ENCODE peak calls at places on chromosomes 2 and 18, in four cellular contexts. V, K, N and J are unnamed samples.

GRCh38 chr2:3207091-3207491 is 170.5 kb downstream of the EIPR1 start:
- DNase-seq in K (no peak), N (peak), V (no peak), J (no peak)

GRCh38 chr2:130371723-130372054 is 15.8 kb downstream of the PTPN18 start:
- DNase-seq in V (peak), K (no peak), N (peak), J (no peak)

GRCh38 chr2:43010428-43011141 is 215.8 kb downstream of the ZFP36L2 start:
- DNase-seq in V (peak), N (no peak), K (no peak), J (no peak)

GRCh38 chr2:147232225-147232669 is 612.6 kb upstream of the ACVR2A start:
- DNase-seq in K (no peak), V (no peak), N (no peak), J (no peak)

GRCh38 chr2:142825861-142826260 is 51.6 kb upstream of the KYNU start:
- DNase-seq in N (no peak), K (no peak), V (peak), J (no peak)

GRCh38 chr18:63109789-63110188 is 209.8 kb downstream of the BCL2 start:
- DNase-seq in K (no peak), V (no peak), N (no peak), J (no peak)

GRCh38 chr2:191479680-191480023 is 198.3 kb upstream of the NABP1 start:
- DNase-seq in N (no peak), K (no peak), V (no peak), J (no peak)

GRCh38 chr2:48369971-48370370 is 160.0 kb upstream of the STON1 start:
- DNase-seq in K (no peak), V (no peak), N (no peak), J (no peak)

GRCh38 chr18:6764382-6764781 is 34.9 kb downstream of the ARHGAP28 start:
- DNase-seq in V (no peak), N (no peak), K (no peak), J (no peak)

GRCh38 chr2:64807417-64807816 is 153.7 kb upstream of the SERTAD2 start:
- DNase-seq in V (peak), N (no peak), K (no peak), J (no peak)

GRCh38 chr2:172087780-172088244 is 2.5 kb downstream of the DLX1 start:
- DNase-seq in V (no peak), N (no peak), K (peak), J (no peak)

GRCh38 chr18:808086-808485 is 4.0 kb downstream of the YES1 start:
- DNase-seq in N (no peak), K (no peak), V (peak), J (no peak)

GRCh38 chr2:25257032-25257455 is 84.7 kb downstream of the DNMT3A start:
- DNase-seq in N (no peak), V (peak), K (no peak), J (no peak)

GRCh38 chr2:110173523-110173922 is 31.3 kb downstream of the NPHP1 start:
- DNase-seq in K (no peak), V (peak), N (no peak), J (no peak)

GRCh38 chr2:88735853-88736252 is 44.4 kb downstream of the RPIA start:
- DNase-seq in N (no peak), K (no peak), V (no peak), J (no peak)

GRCh38 chr2:190961918-190962487 is 52.0 kb downstream of the STAT1 start:
- DNase-seq in K (no peak), N (no peak), V (no peak), J (no peak)

GRCh38 chr2:40592223-40592622 is 140.3 kb upstream of the SLC8A1 start:
- DNase-seq in V (no peak), K (no peak), N (no peak), J (no peak)

GRCh38 chr2:72149556-72150156 is 2.0 kb upstream of the CYP26B1 start:
- DNase-seq in V (no peak), N (peak), K (no peak), J (no peak)

GRCh38 chr2:17709897-17710296 is 43.7 kb downstream of the SMC6 start:
- DNase-seq in K (no peak), N (no peak), V (no peak), J (no peak)

GRCh38 chr2:1990724-1991123 is 246.4 kb upstream of the PXDN start:
- DNase-seq in K (no peak), V (peak), N (no peak), J (no peak)

GRCh38 chr2:215299337-215299859 is 12.5 kb upstream of the ATIC start:
- DNase-seq in V (no peak), N (peak), K (no peak), J (no peak)

DNA sequence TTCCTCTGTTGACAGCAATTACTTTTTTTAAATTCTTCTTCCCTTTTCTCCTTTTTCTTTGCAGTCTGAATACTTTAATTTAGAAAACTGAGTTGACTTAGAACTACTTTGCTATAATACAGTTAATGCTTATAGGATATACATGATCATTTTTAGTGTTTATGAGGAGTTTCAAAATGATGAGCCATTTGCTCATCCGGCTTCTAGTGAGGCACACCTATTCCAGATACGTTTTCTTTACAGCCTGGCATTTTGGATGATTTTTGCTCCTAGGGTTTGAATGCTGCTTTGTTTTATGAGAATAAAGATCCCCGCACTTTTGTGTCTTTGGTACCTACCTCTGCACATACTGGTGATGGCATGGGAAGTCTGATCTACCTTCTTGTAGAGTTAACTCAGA is 52.8 kb downstream of the EIF5B start:
- DNase-seq in V (no peak), K (no peak), N (no peak), J (no peak)
- TF ChIP-seq CTCF in V (no peak), K (no peak), N (no peak), J (no peak)

GRCh38 chr2:222281495-222281894 is 17.3 kb downstream of the PAX3 start:
- DNase-seq in N (no peak), K (no peak), V (peak), J (no peak)

GRCh38 chr2:222280795-222281194 is 18.0 kb downstream of the PAX3 start:
- DNase-seq in N (no peak), V (no peak), K (no peak), J (no peak)

GRCh38 chr2:222287862-222288479 is 10.8 kb downstream of the PAX3 start:
- DNase-seq in K (no peak), V (no peak), N (no peak), J (no peak)

GRCh38 chr2:222284466-222284865 is 14.3 kb downstream of the PAX3 start:
- DNase-seq in V (no peak), K (no peak), N (no peak), J (no peak)

DNA sequence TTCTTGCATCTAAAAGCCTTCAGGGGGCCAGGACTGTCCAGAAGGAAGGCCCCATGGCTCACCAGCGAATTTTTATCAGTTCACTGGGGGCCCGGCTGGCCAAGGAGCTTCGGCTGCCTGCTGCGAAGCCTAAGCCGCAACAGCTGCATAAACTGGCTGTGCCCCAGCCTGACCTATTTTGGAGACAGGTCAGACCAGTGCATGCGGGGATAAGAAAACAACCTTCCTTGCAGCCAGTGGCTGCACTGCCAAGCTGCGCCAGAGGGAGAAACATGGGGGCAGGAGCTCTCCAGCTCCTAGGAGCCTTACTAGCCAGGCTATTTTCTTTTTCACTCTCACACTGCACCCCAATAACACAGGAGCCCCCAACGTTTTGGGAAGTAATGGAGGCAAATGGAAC is 15.2 kb downstream of the PAX3 start:
- DNase-seq in N (no peak), K (no peak), V (peak), J (no peak)
- TF ChIP-seq CTCF in N (no peak), K (no peak), V (no peak), J (no peak)

GRCh38 chr18:49238433-49239042 is 221.9 kb downstream of the DYM start:
- DNase-seq in V (peak), K (no peak), N (no peak), J (no peak)
- TF ChIP-seq CTCF in V (peak), K (peak), N (peak), J (peak)

GRCh38 chr2:102264952-102265351 is 46.4 kb upstream of the IL1RL1 start:
- DNase-seq in N (no peak), K (no peak), V (no peak), J (no peak)

GRCh38 chr2:102258386-102259074 is 52.8 kb upstream of the IL1RL1 start:
- DNase-seq in K (no peak), N (no peak), V (peak), J (no peak)

GRCh38 chr2:102261467-102261866 is 49.9 kb upstream of the IL1RL1 start:
- DNase-seq in K (no peak), N (no peak), V (no peak), J (no peak)

GRCh38 chr2:102266204-102266603 is 45.2 kb upstream of the IL1RL1 start:
- DNase-seq in N (no peak), V (no peak), K (no peak), J (no peak)

GRCh38 chr2:102262218-102263129 is 48.9 kb upstream of the IL1RL1 start:
- DNase-seq in K (no peak), V (no peak), N (no peak), J (no peak)
- TF ChIP-seq CTCF in K (no peak), V (no peak), N (no peak), J (no peak)

GRCh38 chr2:122955761-122956160 is 1069.3 kb upstream of the CNTNAP5 start:
- DNase-seq in K (no peak), N (no peak), V (no peak), J (no peak)

GRCh38 chr2:122960727-122961641 is 1064.1 kb upstream of the CNTNAP5 start:
- DNase-seq in N (no peak), V (peak), K (no peak), J (no peak)
- TF ChIP-seq CTCF in N (no peak), V (no peak), K (no peak), J (peak)

GRCh38 chr18:5431836-5432575 is 111.8 kb downstream of the EPB41L3 start:
- DNase-seq in N (no peak), V (peak), K (no peak), J (no peak)
- TF ChIP-seq CTCF in N (no peak), V (no peak), K (no peak), J (no peak)